ENCODE peak calls at places on chromosomes 7 and 10, in five cellular contexts. T is DMS53, Z is amygdala, Q is heart right ventricle, J is mucosa of descending colon. B is an unnamed sample.

GRCh38 chr10:18607979-18608378 is 43.4 kb downstream of the NSUN6 start:
- DNase-seq in T (peak), Z (no peak), Q (no peak), J (no peak), B (no peak)

GRCh38 chr7:29077854-29078253 is 68.5 kb downstream of the CPVL start:
- DNase-seq in T (no peak), Z (no peak), Q (no peak), J (no peak), B (no peak)

GRCh38 chr7:158073845-158074840 is 513.5 kb downstream of the PTPRN2 start:
- DNase-seq in T (no peak), Z (no peak), Q (no peak), J (no peak), B (no peak)

GRCh38 chr7:21869785-21870402 is 75.8 kb downstream of the CDCA7L start:
- DNase-seq in T (peak), Z (no peak), Q (no peak), J (no peak), B (no peak)

GRCh38 chr7:44213872-44214595 is 13.3 kb downstream of the YKT6 start:
- DNase-seq in T (peak), Z (no peak), Q (peak), J (no peak), B (peak)

GRCh38 chr7:124257638-124258308 is 224.9 kb upstream of the TMEM229A start:
- DNase-seq in T (no peak), Z (no peak), Q (no peak), J (no peak), B (no peak)

GRCh38 chr7:33831389-33832118 is 73.8 kb upstream of the BMPER start:
- DNase-seq in T (no peak), Z (no peak), Q (no peak), J (no peak), B (no peak)

GRCh38 chr7:29162577-29162976 is 16.2 kb upstream of the CPVL start:
- DNase-seq in T (no peak), Z (no peak), Q (no peak), J (no peak), B (no peak)

GRCh38 chr10:19570143-19570542 is 246.1 kb upstream of the PLXDC2 start:
- DNase-seq in T (no peak), Z (no peak), Q (no peak), J (no peak), B (no peak)

GRCh38 chr7:24882989-24883631 is 96.9 kb downstream of the OSBPL3 start:
- DNase-seq in T (peak), Z (no peak), Q (peak), J (no peak), B (no peak)

GRCh38 chr10:108861181-108861754 is 1062.0 kb downstream of the XPNPEP1 start:
- DNase-seq in T (no peak), Z (no peak), Q (no peak), J (no peak), B (no peak)

GRCh38 chr10:9102026-9102425 is 1047.5 kb downstream of the GATA3 start:
- DNase-seq in T (no peak), Z (no peak), Q (no peak), J (no peak), B (no peak)

GRCh38 chr10:33280217-33280616 is 54.2 kb downstream of the NRP1 start:
- DNase-seq in T (no peak), Z (no peak), Q (no peak), J (no peak), B (no peak)

GRCh38 chr7:19747740-19748339 is 25.6 kb downstream of the TMEM196 start:
- DNase-seq in T (peak), Z (no peak), Q (no peak), J (peak), B (peak)

GRCh38 chr10:32985341-32985764 is 27.3 kb upstream of the ITGB1 start:
- DNase-seq in T (no peak), Z (no peak), Q (no peak), J (no peak), B (no peak)

GRCh38 chr7:73442903-73443542 is 9.4 kb downstream of the FZD9 start:
- DNase-seq in T (peak), Z (no peak), Q (no peak), J (no peak), B (no peak)

GRCh38 chr10:97426776-97427570 is 982 bp downstream of the PGAM1 start:
- DNase-seq in T (peak), Z (no peak), Q (no peak), J (peak), B (no peak)

GRCh38 chr10:62352356-62352963 is 21.7 kb upstream of the ZNF365 start:
- DNase-seq in T (peak), Z (no peak), Q (no peak), J (no peak), B (no peak)

GRCh38 chr10:75407716-75408511 is 6.3 kb upstream of the ZNF503 start:
- DNase-seq in T (peak), Z (no peak), Q (peak), J (peak), B (peak)

B was measured in neuronal stem cell.